ENCODE peak calls at places on chromosomes 1 and 21, in five cellular contexts. D is HepG2, H is H1, Y is GM12878, I is HCT116. R is an unnamed sample.

GRCh38 chr1:40898434-40898900 is 36.3 kb upstream of the CITED4 start:
- DNase-seq in H (no peak), Y (peak; percentile 27), I (no peak), D (no peak), R (peak; percentile 96)

GRCh38 chr1:212149566-212149965 is 114.0 kb downstream of the DTL start:
- DNase-seq in H (no peak), D (no peak), I (no peak), Y (no peak), R (no peak)

GRCh38 chr1:107926436-107927080 is 38.4 kb downstream of the VAV3 start:
- DNase-seq in D (no peak), Y (no peak), I (no peak), H (no peak), R (no peak)

GRCh38 chr1:204288061-204288588 is 71.6 kb downstream of the PLEKHA6 start:
- DNase-seq in D (peak; percentile 79), H (peak; percentile 82), I (peak; percentile 87), Y (no peak), R (peak; percentile 46)

GRCh38 chr1:225627304-225627947 is 25.5 kb downstream of the ENAH start:
- DNase-seq in I (no peak), Y (no peak), H (no peak), D (no peak), R (no peak)

GRCh38 chr21:25638634-25639166 is 358 bp upstream of the JAM2 start:
- DNase-seq in H (no peak), I (no peak), D (no peak), Y (peak; percentile 17), R (no peak)

GRCh38 chr1:23394176-23394575 is 24.5 kb upstream of the ZNF436 start:
- DNase-seq in H (no peak), I (no peak), Y (no peak), D (no peak), R (no peak)

GRCh38 chr21:43654806-43655489 is 4.3 kb downstream of the HSF2BP start:
- DNase-seq in H (no peak), I (no peak), D (no peak), Y (no peak), R (no peak)

GRCh38 chr1:58158006-58158405 is 388.5 kb downstream of the OMA1 start:
- DNase-seq in H (no peak), Y (no peak), I (no peak), D (no peak), R (no peak)

GRCh38 chr1:72178266-72178665 is 104.1 kb downstream of the NEGR1 start:
- DNase-seq in Y (no peak), D (no peak), H (no peak), I (no peak), R (no peak)

GRCh38 chr1:222543817-222544216 is 4.1 kb downstream of the HHIPL2 start:
- DNase-seq in H (peak; percentile 50), Y (no peak), D (peak; percentile 70), I (peak; percentile 8), R (peak; percentile 40)

GRCh38 chr1:222535455-222535854 is 12.4 kb downstream of the HHIPL2 start:
- DNase-seq in I (no peak), D (no peak), H (no peak), Y (no peak), R (no peak)

GRCh38 chr1:222540598-222540995 is 7.3 kb downstream of the HHIPL2 start:
- DNase-seq in I (no peak), Y (no peak), D (no peak), H (no peak), R (no peak)

DNA sequence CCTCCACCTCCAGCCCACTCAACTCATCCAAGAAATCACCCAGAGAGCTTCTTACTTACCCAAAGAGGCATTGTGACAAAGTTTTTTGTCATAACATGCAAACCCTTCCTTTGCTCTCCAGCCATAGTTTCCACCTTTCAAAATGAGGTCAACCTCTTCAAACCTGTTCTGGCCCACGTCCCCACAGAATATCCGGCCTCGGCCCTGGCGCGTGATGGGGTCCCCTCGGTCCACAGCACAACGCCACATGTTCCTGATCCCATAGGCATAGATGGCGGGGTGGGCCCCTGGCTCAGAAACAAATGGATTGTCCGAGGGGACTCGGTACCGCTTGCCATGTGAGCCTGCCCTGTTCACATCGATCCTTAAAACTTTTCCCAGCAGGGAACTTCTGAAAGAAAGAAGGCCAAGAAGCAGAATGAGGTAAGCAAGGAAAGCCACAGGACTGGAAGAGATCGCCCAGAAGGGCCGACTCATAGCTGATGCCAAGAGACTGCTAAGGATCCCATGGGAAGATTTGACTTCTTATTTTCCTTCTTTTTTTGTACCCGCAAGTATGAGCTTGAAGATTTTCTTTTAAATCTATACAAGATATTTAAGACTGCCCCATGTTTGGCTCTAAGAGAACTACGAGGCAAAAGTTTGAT is 7.8 kb downstream of the HHIPL2 start:
- DNase-seq in D (no peak), I (no peak), H (no peak), Y (no peak), R (no peak)
- TF ChIP-seq JUND in D (no peak), I (no peak), H (no peak), Y (no peak), R (no peak)

DNA sequence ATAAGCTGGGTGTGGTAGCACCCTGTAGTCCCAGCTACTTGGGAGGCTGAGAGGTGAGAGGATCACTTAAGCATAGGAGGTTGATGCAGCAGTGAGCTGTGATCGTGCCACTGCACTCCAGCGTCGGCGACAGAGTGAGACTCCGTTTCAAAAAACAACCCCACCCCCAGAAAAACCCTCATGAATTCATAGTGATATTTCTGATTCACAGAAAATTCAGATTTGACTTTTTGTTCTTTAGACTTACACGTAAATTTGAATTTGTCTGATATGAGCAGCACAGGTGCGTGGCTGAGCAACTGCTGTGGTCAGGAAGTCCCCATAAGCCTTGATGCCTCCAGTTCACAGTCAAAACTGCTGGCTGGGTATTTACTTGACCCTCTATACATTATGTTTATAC is 10.0 kb upstream of the MORC3 start:
- DNase-seq in D (no peak), I (no peak), H (no peak), Y (peak; percentile 33), R (no peak)
- TF ChIP-seq JUND in D (no peak), I (no peak), H (no peak), Y (no peak), R (no peak)

GRCh38 chr1:37650173-37650572 is 15.5 kb upstream of the RSPO1 start:
- DNase-seq in H (no peak), D (no peak), Y (no peak), I (no peak), R (no peak)
- TF ChIP-seq JUND in H (no peak), D (no peak), Y (no peak), I (no peak), R (no peak)

GRCh38 chr1:2348346-2349275 is 42.7 kb downstream of the MORN1 start:
- DNase-seq in H (no peak), I (no peak), Y (no peak), D (no peak), R (no peak)
- TF ChIP-seq JUND in H (no peak), I (no peak), Y (no peak), D (no peak), R (no peak)

GRCh38 chr1:32775640-32776337 is 41.4 kb downstream of the YARS1 start:
- DNase-seq in I (no peak), D (no peak), H (no peak), Y (no peak), R (no peak)
- TF ChIP-seq JUND in I (no peak), D (no peak), H (no peak), Y (no peak), R (no peak)

GRCh38 chr21:41816583-41817165 is 49.8 kb upstream of the RIPK4 start:
- DNase-seq in I (no peak), D (peak; percentile 23), H (peak; percentile 78), Y (no peak), R (no peak)
- TF ChIP-seq JUND in I (no peak), D (no peak), H (no peak), Y (no peak), R (no peak)

GRCh38 chr1:162736633-162737067 is 53.9 kb upstream of the HSD17B7 start:
- DNase-seq in D (no peak), H (no peak), Y (peak; percentile 62), I (no peak), R (no peak)

GRCh38 chr1:162732566-162733335 is 57.8 kb upstream of the HSD17B7 start:
- DNase-seq in H (no peak), D (peak; percentile 68), I (no peak), Y (no peak), R (peak; percentile 38)

GRCh38 chr1:162734047-162734446 is 56.5 kb upstream of the HSD17B7 start:
- DNase-seq in Y (no peak), I (no peak), H (no peak), D (no peak), R (no peak)

GRCh38 chr1:162733336-162733590 is 57.2 kb upstream of the HSD17B7 start:
- DNase-seq in H (no peak), Y (no peak), D (no peak), I (no peak), R (no peak)

GRCh38 chr1:162736184-162736583 is 54.3 kb upstream of the HSD17B7 start:
- DNase-seq in Y (no peak), I (no peak), D (no peak), H (no peak), R (no peak)
- TF ChIP-seq JUND in Y (no peak), I (no peak), D (no peak), H (no peak), R (no peak)

DNA sequence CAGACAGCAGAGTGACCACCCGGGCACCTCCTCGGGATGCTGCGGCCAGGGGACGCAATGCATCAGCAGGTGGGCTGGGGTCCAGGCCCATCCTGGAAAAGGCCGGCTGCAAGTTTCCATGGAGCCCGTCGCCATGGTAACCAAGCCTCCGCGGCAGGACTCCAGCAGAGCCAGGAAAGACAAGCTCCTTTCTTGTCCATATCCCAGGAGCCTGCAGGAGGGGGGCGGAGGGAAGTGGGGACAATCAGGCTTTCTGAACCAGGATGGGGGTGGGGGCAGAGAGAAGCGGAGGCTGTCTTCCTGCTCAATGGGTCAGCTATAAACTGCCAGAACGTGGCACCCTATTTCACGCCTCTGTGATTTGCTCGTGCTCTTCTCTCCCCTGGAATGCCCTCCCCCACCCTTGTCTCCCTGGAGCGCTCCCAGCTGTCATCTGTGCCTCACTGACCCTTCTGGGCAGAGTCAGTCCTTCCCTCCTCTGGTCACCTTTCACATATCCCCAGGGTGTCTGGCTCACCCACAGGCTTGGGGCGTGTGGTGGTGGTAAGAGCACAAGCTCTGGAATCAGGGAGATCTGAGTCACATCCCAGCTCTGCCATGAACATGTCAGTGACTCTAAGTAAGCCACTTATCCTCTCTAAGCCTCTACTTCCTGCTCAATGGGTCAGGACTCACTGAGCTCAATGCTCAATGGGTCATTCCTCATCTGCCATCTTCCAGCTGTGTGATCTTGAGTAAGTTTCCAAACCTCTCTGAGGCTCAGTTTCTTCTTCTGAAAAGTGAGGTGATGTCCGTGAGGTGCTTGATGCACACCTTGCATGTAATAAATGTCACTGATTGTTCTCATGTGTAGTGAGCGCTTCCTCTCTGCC is 58.9 kb upstream of the LAPTM5 start:
- DNase-seq in D (no peak), H (peak; percentile 93), I (no peak), Y (no peak), R (no peak)
- TF ChIP-seq JUND in D (no peak), H (no peak), I (no peak), Y (no peak), R (no peak)

GRCh38 chr1:233261206-233261605 is 34.3 kb downstream of the PCNX2 start:
- DNase-seq in Y (peak; percentile 11), D (peak; percentile 49), H (no peak), I (peak; percentile 34), R (no peak)
- TF ChIP-seq JUND in Y (no peak), D (peak; percentile 88), H (no peak), I (peak; percentile 89), R (no peak)

R was measured in T47D.